ENCODE peak calls at places on chromosomes 3 and 15, in four cellular contexts. One of them, this sample, is unnamed. For H3K4me1, the result is how much of the 10 kb centered on the place peaks cover.

GRCh38 chr3:126474498-126475410 is 937 bp downstream of the ZXDC start:
- DNase-seq in heart left ventricle: peak
- DNase-seq in psoas muscle: peak
- DNase-seq in IMR-90: peak
- DNase-seq in this sample: no peak

GRCh38 chr15:90106522-90107117 is 4.4 kb upstream of the IDH2 start:
- DNase-seq in heart left ventricle: peak
- DNase-seq in psoas muscle: peak
- DNase-seq in IMR-90: peak
- DNase-seq in this sample: no peak

GRCh38 chr15:40875996-40876740 is 2.1 kb upstream of the RHOV start:
- DNase-seq in heart left ventricle: no peak
- DNase-seq in psoas muscle: no peak
- DNase-seq in IMR-90: no peak
- DNase-seq in this sample: no peak

GRCh38 chr15:45184562-45185041 is 3.2 kb downstream of the SHF start:
- DNase-seq in heart left ventricle: no peak
- DNase-seq in psoas muscle: no peak
- DNase-seq in IMR-90: no peak
- DNase-seq in this sample: no peak

GRCh38 chr3:45800611-45801010 is 4.3 kb upstream of the SLC6A20 start:
- DNase-seq in heart left ventricle: no peak
- DNase-seq in psoas muscle: no peak
- DNase-seq in IMR-90: no peak
- DNase-seq in this sample: no peak

GRCh38 chr3:146382386-146382785 is 87.0 kb downstream of the PLSCR2 start:
- DNase-seq in heart left ventricle: no peak
- DNase-seq in psoas muscle: no peak
- DNase-seq in IMR-90: peak
- DNase-seq in this sample: no peak

GRCh38 chr3:105006164-105006563 is 360.5 kb upstream of the ALCAM start:
- DNase-seq in heart left ventricle: no peak
- DNase-seq in psoas muscle: no peak
- DNase-seq in IMR-90: no peak
- DNase-seq in this sample: no peak

GRCh38 chr15:93217343-93217742 is 128.3 kb upstream of the RGMA start:
- DNase-seq in heart left ventricle: peak
- DNase-seq in psoas muscle: peak
- DNase-seq in IMR-90: no peak
- DNase-seq in this sample: no peak

GRCh38 chr3:176931991-176932390 is 265.3 kb downstream of the TBL1XR1 start:
- DNase-seq in heart left ventricle: no peak
- DNase-seq in psoas muscle: no peak
- DNase-seq in IMR-90: no peak
- DNase-seq in this sample: no peak

GRCh38 chr3:53645754-53646153 is 151.3 kb downstream of the CACNA1D start:
- DNase-seq in heart left ventricle: no peak
- DNase-seq in psoas muscle: peak
- DNase-seq in IMR-90: no peak
- DNase-seq in this sample: no peak

GRCh38 chr3:53642211-53642610 is 147.8 kb downstream of the CACNA1D start:
- DNase-seq in heart left ventricle: no peak
- DNase-seq in psoas muscle: no peak
- DNase-seq in IMR-90: no peak
- DNase-seq in this sample: no peak

GRCh38 chr3:53641397-53641796 is 147.0 kb downstream of the CACNA1D start:
- DNase-seq in heart left ventricle: no peak
- DNase-seq in psoas muscle: no peak
- DNase-seq in IMR-90: no peak
- DNase-seq in this sample: no peak

GRCh38 chr3:53646723-53647122 is 152.3 kb downstream of the CACNA1D start:
- DNase-seq in heart left ventricle: no peak
- DNase-seq in psoas muscle: no peak
- DNase-seq in IMR-90: no peak
- DNase-seq in this sample: no peak

GRCh38 chr3:53643757-53644156 is 149.3 kb downstream of the CACNA1D start:
- DNase-seq in heart left ventricle: no peak
- DNase-seq in psoas muscle: no peak
- DNase-seq in IMR-90: no peak
- DNase-seq in this sample: no peak
- TF ChIP-seq CTCF in heart left ventricle: no peak
- TF ChIP-seq CTCF in psoas muscle: no peak
- TF ChIP-seq CTCF in IMR-90: peak
- TF ChIP-seq CTCF in this sample: no peak

DNA sequence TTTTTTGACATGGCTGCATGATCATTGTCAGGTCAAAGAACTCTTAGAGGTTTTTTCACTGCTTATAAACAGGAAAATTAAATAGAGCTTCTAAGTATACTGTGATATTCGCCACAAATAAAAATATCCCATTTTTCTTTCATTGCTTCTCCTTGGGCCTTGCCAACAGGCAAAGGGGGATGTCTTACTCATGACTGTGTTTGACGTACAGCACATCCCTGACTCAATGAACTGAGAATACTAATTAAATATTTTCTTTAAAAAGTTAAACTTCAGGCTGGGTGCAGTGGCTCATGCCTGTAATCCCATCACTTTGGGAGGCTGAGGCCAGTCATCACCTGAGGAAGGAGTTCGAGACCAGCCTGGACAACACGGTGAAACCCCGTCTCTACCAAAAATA is 41.4 kb upstream of the CCDC80 start:
- DNase-seq in heart left ventricle: no peak
- DNase-seq in psoas muscle: no peak
- DNase-seq in IMR-90: peak
- DNase-seq in this sample: no peak
- H3K4me1 ChIP-seq in heart left ventricle: under half
- H3K4me1 ChIP-seq in psoas muscle: under half
- H3K4me1 ChIP-seq in IMR-90: under half
- H3K4me1 ChIP-seq in this sample: under half

DNA sequence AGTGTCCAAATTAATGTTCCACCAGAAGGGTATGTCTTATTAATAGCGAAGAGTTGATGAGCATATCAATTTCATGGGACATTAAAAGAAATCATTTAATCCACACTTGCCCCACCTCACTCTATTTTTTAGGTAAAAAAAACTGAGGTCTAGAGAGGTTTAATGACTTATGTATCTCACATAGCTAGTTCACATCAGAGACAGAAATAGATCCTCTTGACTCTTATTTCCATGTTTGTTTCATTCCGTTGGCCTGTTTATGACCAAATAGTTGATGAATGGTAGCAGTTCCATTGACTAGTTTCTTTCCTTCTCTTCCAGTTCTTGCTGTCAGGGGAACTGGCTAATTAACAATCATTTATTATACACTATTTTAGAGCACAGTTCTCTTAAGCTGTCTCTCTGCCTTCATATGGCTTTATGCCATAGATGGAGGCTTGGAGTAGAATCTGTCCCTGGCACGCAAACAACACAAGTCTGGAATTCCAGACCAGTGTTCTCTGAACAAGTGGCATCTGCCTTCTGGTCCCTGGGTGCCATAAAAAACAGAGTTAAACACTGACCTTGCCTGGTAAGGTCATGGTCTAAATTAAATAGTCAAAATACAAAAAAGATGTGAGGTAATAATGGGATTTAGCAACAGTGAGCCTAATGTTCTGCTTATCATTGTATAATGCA is 220.0 kb upstream of the CGNL1 start:
- DNase-seq in heart left ventricle: peak
- DNase-seq in psoas muscle: no peak
- DNase-seq in IMR-90: no peak
- DNase-seq in this sample: no peak
- TF ChIP-seq CTCF in heart left ventricle: no peak
- TF ChIP-seq CTCF in psoas muscle: no peak
- TF ChIP-seq CTCF in IMR-90: no peak
- TF ChIP-seq CTCF in this sample: no peak

GRCh38 chr15:77059761-77060345 is 11.1 kb downstream of the TSPAN3 start:
- DNase-seq in heart left ventricle: no peak
- DNase-seq in psoas muscle: no peak
- DNase-seq in IMR-90: peak
- DNase-seq in this sample: no peak
- H3K4me1 ChIP-seq in heart left ventricle: half or more
- H3K4me1 ChIP-seq in psoas muscle: half or more
- H3K4me1 ChIP-seq in IMR-90: under half
- H3K4me1 ChIP-seq in this sample: under half

GRCh38 chr3:59734061-59734460 is 684.2 kb upstream of the CFAP20DC start:
- DNase-seq in heart left ventricle: no peak
- DNase-seq in psoas muscle: no peak
- DNase-seq in IMR-90: no peak
- DNase-seq in this sample: no peak

GRCh38 chr3:59733041-59733809 is 683.4 kb upstream of the CFAP20DC start:
- DNase-seq in heart left ventricle: no peak
- DNase-seq in psoas muscle: no peak
- DNase-seq in IMR-90: no peak
- DNase-seq in this sample: no peak

GRCh38 chr3:59731909-59732308 is 682.1 kb upstream of the CFAP20DC start:
- DNase-seq in heart left ventricle: no peak
- DNase-seq in psoas muscle: no peak
- DNase-seq in IMR-90: no peak
- DNase-seq in this sample: no peak

GRCh38 chr3:59737209-59737608 is 687.4 kb upstream of the CFAP20DC start:
- DNase-seq in heart left ventricle: no peak
- DNase-seq in psoas muscle: no peak
- DNase-seq in IMR-90: no peak
- DNase-seq in this sample: no peak
- TF ChIP-seq CTCF in heart left ventricle: no peak
- TF ChIP-seq CTCF in psoas muscle: no peak
- TF ChIP-seq CTCF in IMR-90: no peak
- TF ChIP-seq CTCF in this sample: no peak

GRCh38 chr15:73628102-73628501 is 5.1 kb downstream of the NPTN start:
- DNase-seq in heart left ventricle: no peak
- DNase-seq in psoas muscle: no peak
- DNase-seq in IMR-90: no peak
- DNase-seq in this sample: no peak
- H3K4me1 ChIP-seq in heart left ventricle: half or more
- H3K4me1 ChIP-seq in psoas muscle: half or more
- H3K4me1 ChIP-seq in IMR-90: under half
- H3K4me1 ChIP-seq in this sample: under half

This sample was measured in ascending aorta.